ENCODE peak calls at places on chromosomes 7 and 10, in seven cellular contexts. Q is adrenal gland, O is IMR-90, U is heart left ventricle, W is prostate gland, L is transverse colon, J is gastrocnemius medialis. V is an unnamed sample.

GRCh38 chr7:43648725-43649406 is 66.0 kb downstream of the STK17A start:
- DNase-seq in O (peak), Q (no peak), W (no peak), L (peak), J (no peak), U (no peak), V (no peak)

GRCh38 chr10:104937528-104937927 is 296.4 kb downstream of the SORCS3 start:
- DNase-seq in J (no peak), W (no peak), L (no peak), Q (peak), O (peak), U (no peak), V (no peak)

GRCh38 chr10:95247200-95247880 is 43.5 kb downstream of the PDLIM1 start:
- DNase-seq in L (no peak), O (peak), W (no peak), J (no peak), U (no peak), Q (no peak), V (no peak)

GRCh38 chr7:66883716-66884115 is 37.3 kb upstream of the TMEM248 start:
- DNase-seq in W (no peak), O (peak), Q (no peak), J (no peak), L (no peak), U (no peak), V (no peak)

GRCh38 chr7:88391247-88391646 is 84.6 kb upstream of the STEAP4 start:
- DNase-seq in L (no peak), O (no peak), U (no peak), Q (no peak), J (no peak), W (no peak), V (no peak)

GRCh38 chr7:17022915-17023314 is 141.1 kb upstream of the AGR3 start:
- DNase-seq in L (no peak), U (no peak), Q (no peak), J (no peak), O (no peak), W (no peak), V (no peak)

GRCh38 chr10:5692476-5693358 is 8.1 kb downstream of the TASOR2 start:
- DNase-seq in O (peak), L (peak), J (no peak), Q (peak), U (peak), W (peak), V (no peak)

GRCh38 chr7:108149908-108150307 is 19.7 kb upstream of the LAMB4 start:
- DNase-seq in U (no peak), W (no peak), Q (no peak), O (no peak), L (no peak), J (no peak), V (no peak)

GRCh38 chr7:36661135-36661840 is 63.0 kb downstream of the AOAH start:
- DNase-seq in L (peak), O (peak), Q (no peak), W (no peak), U (no peak), J (no peak), V (no peak)

GRCh38 chr10:34816067-34817002 is 1.2 kb upstream of the PARD3 start:
- DNase-seq in L (peak), O (peak), Q (peak), J (peak), U (peak), W (peak), V (peak)

GRCh38 chr10:17913604-17914003 is 38.1 kb upstream of the SLC39A12 start:
- DNase-seq in L (no peak), Q (no peak), W (no peak), O (no peak), U (peak), J (no peak), V (no peak)

GRCh38 chr10:17912764-17913163 is 39.0 kb upstream of the SLC39A12 start:
- DNase-seq in W (no peak), Q (no peak), L (no peak), J (no peak), O (no peak), U (no peak), V (no peak)

GRCh38 chr10:17906002-17906401 is 45.7 kb upstream of the SLC39A12 start:
- DNase-seq in Q (no peak), W (no peak), O (no peak), L (no peak), J (no peak), U (no peak), V (no peak)

GRCh38 chr10:17914169-17915045 is 37.3 kb upstream of the SLC39A12 start:
- DNase-seq in O (no peak), Q (no peak), L (no peak), U (no peak), W (no peak), J (no peak), V (no peak)

GRCh38 chr10:17910144-17910789 is 41.5 kb upstream of the SLC39A12 start:
- DNase-seq in W (peak), Q (peak), O (peak), J (no peak), U (peak), L (peak), V (no peak)
- H3K4me3 ChIP-seq in W (no peak), Q (no peak), O (no peak), J (no peak), U (no peak), L (no peak), V (no peak)

GRCh38 chr7:156020566-156020965 is 208.3 kb upstream of the SHH start:
- DNase-seq in J (no peak), W (no peak), O (no peak), L (no peak), Q (no peak), U (no peak), V (no peak)
- TF ChIP-seq POLR2A in J (no peak), W (no peak), O (no peak), L (no peak), Q (no peak), U (no peak), V (no peak)

GRCh38 chr7:81774496-81774895 is 4.6 kb upstream of the HGF start:
- DNase-seq in J (no peak), O (peak), W (no peak), L (no peak), Q (no peak), U (no peak), V (no peak)

GRCh38 chr7:81775560-81775959 is 5.7 kb upstream of the HGF start:
- DNase-seq in U (no peak), Q (no peak), L (no peak), J (no peak), O (no peak), W (no peak), V (no peak)

GRCh38 chr7:81780914-81781693 is 11.3 kb upstream of the HGF start:
- DNase-seq in J (no peak), O (no peak), L (no peak), W (no peak), Q (no peak), U (no peak), V (no peak)

GRCh38 chr7:81776972-81777371 is 7.1 kb upstream of the HGF start:
- DNase-seq in Q (no peak), U (no peak), W (no peak), L (no peak), J (no peak), O (no peak), V (no peak)

DNA sequence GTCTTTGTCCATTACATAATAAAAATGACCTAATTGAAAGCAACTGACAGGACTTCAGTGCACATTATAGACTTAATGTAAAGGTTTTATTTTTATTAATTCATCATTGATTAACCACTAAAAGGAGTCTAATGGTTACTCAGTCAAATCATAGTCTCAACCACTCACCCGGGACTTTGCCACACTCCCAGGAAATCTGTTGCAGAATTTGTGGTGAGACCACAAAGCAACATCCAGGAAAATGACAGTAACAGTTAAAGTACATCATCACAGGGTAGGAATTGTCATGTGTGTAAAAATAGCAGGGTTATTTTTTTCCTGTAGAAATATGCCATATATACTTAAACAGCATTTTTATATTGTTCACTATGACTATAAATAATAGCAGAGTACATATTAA is 6.3 kb upstream of the HGF start:
- DNase-seq in Q (no peak), O (peak), J (no peak), L (no peak), U (no peak), W (no peak), V (no peak)
- H3K4me3 ChIP-seq in Q (no peak), O (no peak), J (no peak), L (no peak), U (no peak), W (no peak), V (no peak)

DNA sequence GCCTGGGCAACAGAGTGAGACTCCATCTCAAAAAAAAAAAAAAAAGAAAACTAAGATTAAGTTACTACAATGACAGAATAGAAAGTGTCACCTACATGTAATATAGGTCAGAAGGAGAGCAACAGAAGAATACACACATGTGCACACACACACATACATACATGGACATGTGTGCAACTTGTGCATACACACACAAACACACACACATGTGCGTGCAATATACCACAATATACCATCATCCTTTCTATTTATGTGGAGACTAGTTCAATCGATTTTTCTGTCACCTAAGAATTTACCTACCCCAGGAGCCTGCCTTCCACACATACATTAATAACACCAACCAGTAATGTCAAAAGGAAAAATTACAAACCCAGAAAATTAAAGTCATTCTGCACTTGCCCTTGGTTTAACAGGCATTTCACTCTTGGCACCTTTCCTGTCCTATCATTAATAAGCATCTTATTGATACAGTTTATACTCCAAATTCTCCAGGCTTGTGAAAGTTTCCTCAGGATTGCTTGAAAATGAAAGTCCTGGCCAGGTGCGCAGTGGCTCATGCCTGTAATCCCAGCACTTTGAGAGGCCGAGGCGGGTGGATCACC is 2.5 kb downstream of the PNLIPRP1 start:
- DNase-seq in O (no peak), Q (no peak), W (no peak), U (no peak), L (no peak), J (no peak), V (no peak)
- TF ChIP-seq POLR2A in O (no peak), Q (no peak), W (no peak), U (no peak), L (no peak), J (no peak), V (no peak)

GRCh38 chr10:22615819-22616499 is 98.4 kb downstream of the PIP4K2A start:
- DNase-seq in L (peak), J (peak), U (peak), W (no peak), O (no peak), Q (peak), V (no peak)
- H3K4me3 ChIP-seq in L (no peak), J (no peak), U (peak), W (no peak), O (no peak), Q (peak), V (no peak)

V was measured in suprapubic skin.